ENCODE peak calls at places on chromosome 13, in five cellular contexts. N, R, X, V and S are unnamed samples.

GRCh38 chr13:69904784-69905183 is 202.8 kb upstream of the ATXN8OS start:
- DNase-seq in R (no peak), X (no peak), V (no peak), N (no peak), S (no peak)

GRCh38 chr13:101211261-101211660 is 205.0 kb downstream of the NALCN start:
- DNase-seq in X (no peak), N (no peak), R (no peak), V (no peak), S (peak)

GRCh38 chr13:104461049-104461448 is 1394.8 kb upstream of the SLC10A2 start:
- DNase-seq in V (no peak), R (no peak), N (no peak), X (no peak), S (no peak)

GRCh38 chr13:66875264-66875663 is 354.9 kb downstream of the PCDH9 start:
- DNase-seq in R (no peak), N (no peak), V (no peak), X (no peak), S (no peak)

GRCh38 chr13:51520524-51520923 is 63.7 kb upstream of the WDFY2 start:
- DNase-seq in N (no peak), X (no peak), R (no peak), V (peak), S (peak)

GRCh38 chr13:30681489-30682242 is 53.7 kb upstream of the ALOX5AP start:
- DNase-seq in X (peak), N (no peak), V (no peak), R (no peak), S (peak)

GRCh38 chr13:43009506-43009905 is 13.9 kb upstream of the DNAJC15 start:
- DNase-seq in X (no peak), N (no peak), V (no peak), R (no peak), S (peak)

GRCh38 chr13:41060723-41061074 is 610 bp upstream of the WBP4 start:
- DNase-seq in N (peak), V (peak), X (peak), R (peak), S (no peak)

GRCh38 chr13:111897178-111897845 is 169.6 kb upstream of the SOX1 start:
- DNase-seq in R (no peak), V (no peak), N (no peak), X (no peak), S (no peak)

GRCh38 chr13:41137951-41138350 is 5.3 kb upstream of the KBTBD6 start:
- DNase-seq in R (no peak), V (no peak), X (no peak), N (no peak), S (peak)

GRCh38 chr13:51801631-51802099 is 2.3 kb downstream of the DHRS12 start:
- DNase-seq in X (peak), R (no peak), V (no peak), N (no peak), S (no peak)

GRCh38 chr13:109998808-109999528 is 212.6 kb upstream of the IRS2 start:
- DNase-seq in V (no peak), R (no peak), X (no peak), N (no peak), S (peak)

GRCh38 chr13:23695196-23695595 is 125.0 kb downstream of the TNFRSF19 start:
- DNase-seq in R (no peak), X (no peak), V (no peak), N (no peak), S (no peak)

GRCh38 chr13:72889496-72889895 is 107.6 kb downstream of the PIBF1 start:
- DNase-seq in X (no peak), R (peak), N (no peak), V (no peak), S (no peak)

GRCh38 chr13:65784088-65784816 is 1445.9 kb downstream of the PCDH9 start:
- DNase-seq in X (no peak), V (no peak), R (no peak), N (no peak), S (no peak)

GRCh38 chr13:49410477-49410876 is 33.4 kb downstream of the CAB39L start:
- DNase-seq in N (no peak), V (no peak), R (no peak), X (no peak), S (no peak)

GRCh38 chr13:111903143-111903542 is 163.8 kb upstream of the SOX1 start:
- DNase-seq in X (no peak), N (no peak), V (no peak), R (no peak), S (no peak)

GRCh38 chr13:67023088-67023893 is 206.8 kb downstream of the PCDH9 start:
- DNase-seq in R (peak), X (no peak), N (no peak), V (no peak), S (peak)

GRCh38 chr13:52459668-52460067 is 4.4 kb downstream of the CKAP2 start:
- DNase-seq in N (no peak), V (no peak), X (no peak), R (no peak), S (peak)

GRCh38 chr13:39506559-39507390 is 96.2 kb downstream of the LHFPL6 start:
- DNase-seq in V (no peak), N (no peak), X (no peak), R (no peak), S (peak)

GRCh38 chr13:109323338-109323737 is 463.0 kb downstream of the IRS2 start:
- DNase-seq in R (no peak), X (no peak), N (no peak), V (no peak), S (no peak)

GRCh38 chr13:108549989-108550388 is 79.4 kb upstream of the MYO16 start:
- DNase-seq in R (no peak), V (no peak), X (no peak), N (no peak), S (no peak)

GRCh38 chr13:93116809-93117208 is 109.8 kb upstream of the GPC6 start:
- DNase-seq in V (peak), X (peak), N (no peak), R (no peak), S (no peak)

GRCh38 chr13:51881296-51881695 is 19.5 kb downstream of the CCDC70 start:
- DNase-seq in N (no peak), V (no peak), R (no peak), X (no peak), S (no peak)

GRCh38 chr13:100235311-100235901 is 146.5 kb downstream of the PCCA start:
- DNase-seq in R (peak), X (peak), N (no peak), V (peak), S (peak)

GRCh38 chr13:46961719-46962118 is 64.9 kb upstream of the HTR2A start:
- DNase-seq in N (peak), V (no peak), X (no peak), R (peak), S (peak)

GRCh38 chr13:21538753-21539152 is 65.2 kb downstream of the MICU2 start:
- DNase-seq in N (no peak), R (no peak), X (no peak), V (no peak), S (no peak)

GRCh38 chr13:21539687-21540086 is 64.3 kb downstream of the MICU2 start:
- DNase-seq in X (no peak), V (no peak), N (no peak), R (no peak), S (no peak)

GRCh38 chr13:21537105-21537504 is 66.9 kb downstream of the MICU2 start:
- DNase-seq in X (no peak), N (no peak), V (no peak), R (peak), S (peak)

GRCh38 chr13:21541271-21541670 is 62.7 kb downstream of the MICU2 start:
- DNase-seq in X (no peak), R (no peak), V (peak), N (no peak), S (no peak)

GRCh38 chr13:21538280-21538679 is 65.7 kb downstream of the MICU2 start:
- DNase-seq in X (no peak), V (no peak), N (no peak), R (no peak), S (no peak)
- TF ChIP-seq MXI1 in X (no peak), V (no peak), N (no peak), R (no peak), S (no peak)

GRCh38 chr13:28657784-28658538 is 969 bp upstream of the POMP start:
- DNase-seq in V (no peak), R (peak), X (peak), N (peak), S (peak)
- TF ChIP-seq MXI1 in V (no peak), R (no peak), X (no peak), N (peak), S (no peak)

GRCh38 chr13:113065406-113066141 is 40.0 kb upstream of the F7 start:
- DNase-seq in V (no peak), N (no peak), R (no peak), X (no peak), S (peak)
- TF ChIP-seq MXI1 in V (no peak), N (no peak), R (no peak), X (no peak), S (no peak)

GRCh38 chr13:50419466-50419865 is 404.2 kb downstream of the KCNRG start:
- DNase-seq in X (no peak), R (no peak), V (no peak), N (no peak), S (peak)

GRCh38 chr13:50419896-50420295 is 404.7 kb downstream of the KCNRG start:
- DNase-seq in V (no peak), N (no peak), R (no peak), X (no peak), S (no peak)

GRCh38 chr13:50422181-50423148 is 407.2 kb downstream of the KCNRG start:
- DNase-seq in X (no peak), V (no peak), R (peak), N (no peak), S (no peak)

GRCh38 chr13:50420720-50421456 is 405.6 kb downstream of the KCNRG start:
- DNase-seq in V (no peak), X (no peak), R (no peak), N (no peak), S (no peak)

GRCh38 chr13:50421457-50422130 is 406.4 kb downstream of the KCNRG start:
- DNase-seq in V (no peak), N (no peak), R (no peak), X (no peak), S (peak)
- TF ChIP-seq MXI1 in V (no peak), N (no peak), R (no peak), X (no peak), S (no peak)

DNA sequence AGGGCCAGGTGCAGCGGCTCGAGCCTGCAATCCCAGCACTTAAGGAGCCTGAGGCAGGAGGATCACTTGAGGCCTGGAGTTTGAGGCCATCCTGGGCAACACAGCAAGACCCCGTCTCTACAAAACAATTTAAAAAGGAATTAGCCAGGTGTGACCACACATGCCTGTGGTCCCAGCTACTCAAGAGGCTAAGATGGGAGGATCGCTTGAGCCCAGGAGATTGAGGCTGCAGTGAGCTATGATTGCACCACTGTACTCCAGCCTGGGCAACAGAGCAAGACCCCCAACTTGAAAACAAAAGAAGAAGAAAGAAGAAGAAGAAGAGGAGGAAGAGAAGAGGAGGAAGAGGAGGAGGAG is 47.7 kb downstream of the LATS2 start:
- DNase-seq in N (no peak), R (no peak), V (no peak), X (no peak), S (no peak)
- TF ChIP-seq MXI1 in N (no peak), R (no peak), V (no peak), X (no peak), S (no peak)

GRCh38 chr13:75400775-75401174 is 81.2 kb downstream of the TBC1D4 start:
- DNase-seq in N (no peak), V (peak), R (no peak), X (no peak), S (no peak)

GRCh38 chr13:75398072-75398471 is 83.9 kb downstream of the TBC1D4 start:
- DNase-seq in V (no peak), N (no peak), R (no peak), X (no peak), S (no peak)

GRCh38 chr13:75399879-75400217 is 82.1 kb downstream of the TBC1D4 start:
- DNase-seq in X (no peak), V (no peak), N (no peak), R (no peak), S (no peak)

GRCh38 chr13:75395901-75396300 is 86.1 kb downstream of the TBC1D4 start:
- DNase-seq in V (no peak), R (no peak), X (no peak), N (no peak), S (no peak)

GRCh38 chr13:75399168-75399878 is 82.6 kb downstream of the TBC1D4 start:
- DNase-seq in V (no peak), N (no peak), X (no peak), R (no peak), S (no peak)
- TF ChIP-seq MXI1 in V (no peak), N (no peak), X (no peak), R (no peak), S (no peak)

GRCh38 chr13:97255515-97255999 is 33.4 kb downstream of the MBNL2 start:
- DNase-seq in X (no peak), N (no peak), R (peak), V (no peak), S (peak)
- TF ChIP-seq MXI1 in X (no peak), N (no peak), R (no peak), V (no peak), S (no peak)